ENCODE peak calls at places on chromosomes 6 and 20, in seven cellular contexts. One of them, this sample, is unnamed. For H3K9me3, the result is how much of the 10 kb centered on the place peaks cover.

GRCh38 chr6:170450946-170451761 is 102.0 kb downstream of the PSMB1 start:
- DNase-seq in uterus: no peak
- DNase-seq in tibial artery: no peak
- DNase-seq in A673: no peak
- DNase-seq in cardiac muscle cell: no peak
- DNase-seq in HCT116: no peak
- DNase-seq in heart right ventricle: peak
- DNase-seq in this sample: peak

GRCh38 chr6:39225946-39226437 is 3.3 kb downstream of the KCNK5 start:
- DNase-seq in uterus: no peak
- DNase-seq in tibial artery: no peak
- DNase-seq in A673: no peak
- DNase-seq in cardiac muscle cell: no peak
- DNase-seq in HCT116: no peak
- DNase-seq in heart right ventricle: no peak
- DNase-seq in this sample: no peak

GRCh38 chr6:162913206-162913605 is 185.4 kb downstream of the PACRG start:
- DNase-seq in uterus: no peak
- DNase-seq in tibial artery: no peak
- DNase-seq in A673: no peak
- DNase-seq in cardiac muscle cell: no peak
- DNase-seq in HCT116: no peak
- DNase-seq in heart right ventricle: no peak
- DNase-seq in this sample: no peak

GRCh38 chr20:3786126-3786484 is 435 bp downstream of the CENPB start:
- DNase-seq in uterus: peak
- DNase-seq in tibial artery: peak
- DNase-seq in A673: peak
- DNase-seq in cardiac muscle cell: peak
- DNase-seq in HCT116: no peak
- DNase-seq in heart right ventricle: peak
- DNase-seq in this sample: no peak

GRCh38 chr20:4848041-4848440 is 126.3 kb downstream of the PRND start:
- DNase-seq in uterus: no peak
- DNase-seq in tibial artery: peak
- DNase-seq in A673: no peak
- DNase-seq in cardiac muscle cell: no peak
- DNase-seq in HCT116: no peak
- DNase-seq in heart right ventricle: no peak
- DNase-seq in this sample: no peak

GRCh38 chr20:53529658-53530057 is 64.0 kb downstream of the ZNF217 start:
- DNase-seq in uterus: no peak
- DNase-seq in tibial artery: no peak
- DNase-seq in A673: no peak
- DNase-seq in cardiac muscle cell: no peak
- DNase-seq in HCT116: no peak
- DNase-seq in heart right ventricle: no peak
- DNase-seq in this sample: peak

GRCh38 chr20:58710481-58711265 is 18.1 kb downstream of the NPEPL1 start:
- DNase-seq in uterus: peak
- DNase-seq in tibial artery: peak
- DNase-seq in A673: no peak
- DNase-seq in cardiac muscle cell: no peak
- DNase-seq in HCT116: no peak
- DNase-seq in heart right ventricle: no peak
- DNase-seq in this sample: peak

GRCh38 chr6:41502607-41503434 is 43.4 kb upstream of the FOXP4 start:
- DNase-seq in uterus: peak
- DNase-seq in tibial artery: peak
- DNase-seq in A673: peak
- DNase-seq in cardiac muscle cell: no peak
- DNase-seq in HCT116: no peak
- DNase-seq in heart right ventricle: peak
- DNase-seq in this sample: no peak

GRCh38 chr6:8939615-8940014 is 504.3 kb upstream of the SLC35B3 start:
- DNase-seq in uterus: no peak
- DNase-seq in tibial artery: no peak
- DNase-seq in A673: no peak
- DNase-seq in cardiac muscle cell: no peak
- DNase-seq in HCT116: peak
- DNase-seq in heart right ventricle: no peak
- DNase-seq in this sample: no peak

GRCh38 chr6:11224252-11224965 is 8.1 kb downstream of the NEDD9 start:
- DNase-seq in uterus: no peak
- DNase-seq in tibial artery: no peak
- DNase-seq in A673: no peak
- DNase-seq in cardiac muscle cell: no peak
- DNase-seq in HCT116: no peak
- DNase-seq in heart right ventricle: no peak
- DNase-seq in this sample: no peak

GRCh38 chr6:149330133-149330532 is 12.6 kb downstream of the TAB2 start:
- DNase-seq in uterus: no peak
- DNase-seq in tibial artery: no peak
- DNase-seq in A673: no peak
- DNase-seq in cardiac muscle cell: no peak
- DNase-seq in HCT116: no peak
- DNase-seq in heart right ventricle: no peak
- DNase-seq in this sample: no peak

GRCh38 chr6:135853227-135853626 is 1.7 kb downstream of the PDE7B start:
- DNase-seq in uterus: no peak
- DNase-seq in tibial artery: no peak
- DNase-seq in A673: no peak
- DNase-seq in cardiac muscle cell: no peak
- DNase-seq in HCT116: no peak
- DNase-seq in heart right ventricle: no peak
- DNase-seq in this sample: no peak

GRCh38 chr6:2765896-2766766 is 938 bp downstream of the WRNIP1 start:
- DNase-seq in uterus: no peak
- DNase-seq in tibial artery: peak
- DNase-seq in A673: peak
- DNase-seq in cardiac muscle cell: peak
- DNase-seq in HCT116: no peak
- DNase-seq in heart right ventricle: peak
- DNase-seq in this sample: no peak

GRCh38 chr6:71248306-71248705 is 40.3 kb upstream of the OGFRL1 start:
- DNase-seq in uterus: no peak
- DNase-seq in tibial artery: no peak
- DNase-seq in A673: peak
- DNase-seq in cardiac muscle cell: no peak
- DNase-seq in HCT116: no peak
- DNase-seq in heart right ventricle: peak
- DNase-seq in this sample: no peak

GRCh38 chr6:10586302-10586701 is 65.2 kb downstream of the GCNT2 start:
- DNase-seq in uterus: no peak
- DNase-seq in tibial artery: no peak
- DNase-seq in A673: no peak
- DNase-seq in cardiac muscle cell: peak
- DNase-seq in HCT116: no peak
- DNase-seq in heart right ventricle: no peak
- DNase-seq in this sample: no peak

GRCh38 chr6:135871878-135872277 is 20.4 kb downstream of the PDE7B start:
- DNase-seq in uterus: no peak
- DNase-seq in tibial artery: no peak
- DNase-seq in A673: no peak
- DNase-seq in cardiac muscle cell: no peak
- DNase-seq in HCT116: no peak
- DNase-seq in heart right ventricle: no peak
- DNase-seq in this sample: no peak

GRCh38 chr20:20525214-20525613 is 157.3 kb downstream of the INSM1 start:
- DNase-seq in uterus: no peak
- DNase-seq in tibial artery: no peak
- DNase-seq in A673: no peak
- DNase-seq in cardiac muscle cell: no peak
- DNase-seq in HCT116: no peak
- DNase-seq in heart right ventricle: no peak
- DNase-seq in this sample: no peak

GRCh38 chr6:142984386-142984785 is 39.4 kb upstream of the HIVEP2 start:
- DNase-seq in uterus: no peak
- DNase-seq in tibial artery: no peak
- DNase-seq in A673: no peak
- DNase-seq in cardiac muscle cell: no peak
- DNase-seq in HCT116: no peak
- DNase-seq in heart right ventricle: no peak
- DNase-seq in this sample: no peak

DNA sequence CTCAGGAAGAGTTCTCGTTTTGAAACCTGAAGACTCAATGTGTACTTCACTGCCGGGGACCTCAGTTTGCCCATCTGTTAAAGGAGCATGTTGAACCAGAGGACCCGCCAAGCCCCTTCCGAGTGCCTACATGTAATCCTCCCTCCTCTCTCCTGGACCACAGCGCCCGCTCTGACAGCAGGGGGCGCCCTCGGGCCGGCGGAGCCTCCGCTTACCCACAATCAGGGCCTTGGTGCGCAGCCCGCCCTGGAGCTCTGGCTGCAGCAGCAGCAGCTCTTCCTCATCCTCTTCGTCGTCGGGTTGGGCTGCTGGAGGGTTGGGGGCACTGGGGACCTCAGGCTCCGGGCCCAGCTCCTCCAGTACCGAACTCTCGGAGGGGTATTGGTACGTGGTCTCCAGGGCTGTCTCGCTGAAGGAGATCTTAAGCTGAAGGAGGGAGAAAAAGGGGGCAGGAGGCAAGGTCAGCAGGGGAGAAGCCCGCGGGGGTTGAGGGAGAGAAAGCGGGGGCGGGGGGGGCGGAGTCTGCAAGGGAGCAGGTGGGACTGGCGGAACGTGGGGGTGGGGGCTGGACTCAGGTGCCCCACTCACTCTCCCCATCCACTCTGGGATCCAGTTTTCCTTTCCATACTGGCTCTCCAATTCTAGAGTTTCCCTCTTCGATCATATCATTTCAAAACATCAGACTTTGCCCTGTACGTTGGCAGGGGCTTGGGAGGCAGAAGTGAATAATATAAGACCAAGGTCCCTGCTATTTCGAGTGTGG is 6.3 kb upstream of the DHX16 start:
- DNase-seq in uterus: peak
- DNase-seq in tibial artery: peak
- DNase-seq in A673: peak
- DNase-seq in cardiac muscle cell: peak
- DNase-seq in HCT116: no peak
- DNase-seq in heart right ventricle: peak
- DNase-seq in this sample: no peak
- H3K4me3 ChIP-seq in uterus: peak
- H3K4me3 ChIP-seq in tibial artery: peak
- H3K4me3 ChIP-seq in A673: no peak
- H3K4me3 ChIP-seq in cardiac muscle cell: no peak
- H3K4me3 ChIP-seq in HCT116: no peak
- H3K4me3 ChIP-seq in heart right ventricle: peak
- H3K4me3 ChIP-seq in this sample: no peak

GRCh38 chr6:80436663-80437062 is 330.2 kb downstream of the BCKDHB start:
- DNase-seq in uterus: no peak
- DNase-seq in tibial artery: no peak
- DNase-seq in A673: no peak
- DNase-seq in cardiac muscle cell: no peak
- DNase-seq in HCT116: no peak
- DNase-seq in heart right ventricle: no peak
- DNase-seq in this sample: no peak

GRCh38 chr6:80439721-80440488 is 333.4 kb downstream of the BCKDHB start:
- DNase-seq in uterus: no peak
- DNase-seq in tibial artery: no peak
- DNase-seq in A673: no peak
- DNase-seq in cardiac muscle cell: no peak
- DNase-seq in HCT116: no peak
- DNase-seq in heart right ventricle: no peak
- DNase-seq in this sample: no peak

GRCh38 chr6:80437186-80437585 is 330.7 kb downstream of the BCKDHB start:
- DNase-seq in uterus: no peak
- DNase-seq in tibial artery: no peak
- DNase-seq in A673: no peak
- DNase-seq in cardiac muscle cell: no peak
- DNase-seq in HCT116: no peak
- DNase-seq in heart right ventricle: no peak
- DNase-seq in this sample: no peak

GRCh38 chr6:80440496-80441160 is 334.2 kb downstream of the BCKDHB start:
- DNase-seq in uterus: no peak
- DNase-seq in tibial artery: no peak
- DNase-seq in A673: no peak
- DNase-seq in cardiac muscle cell: no peak
- DNase-seq in HCT116: no peak
- DNase-seq in heart right ventricle: no peak
- DNase-seq in this sample: no peak

DNA sequence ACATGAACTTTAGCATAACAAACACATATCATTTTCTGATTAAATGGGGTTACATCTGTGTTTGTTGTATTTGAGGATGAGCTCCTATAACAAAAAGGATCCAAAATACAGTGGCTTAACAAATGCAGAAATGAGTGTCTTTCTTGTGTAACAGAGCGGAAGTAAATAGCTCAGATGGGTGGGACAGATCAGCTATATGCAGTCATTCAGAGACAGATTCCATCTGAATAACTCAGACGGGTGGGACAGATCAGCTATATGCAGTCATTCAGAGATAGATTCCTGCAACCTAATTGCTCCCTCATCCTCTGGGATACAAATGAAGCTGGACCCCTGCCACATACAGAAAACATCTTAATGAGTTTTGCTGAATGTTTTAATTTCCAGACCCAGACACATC is 332.3 kb downstream of the BCKDHB start:
- DNase-seq in uterus: no peak
- DNase-seq in tibial artery: no peak
- DNase-seq in A673: peak
- DNase-seq in cardiac muscle cell: no peak
- DNase-seq in HCT116: peak
- DNase-seq in heart right ventricle: no peak
- DNase-seq in this sample: no peak
- H3K9me3 ChIP-seq in uterus: under half
- H3K9me3 ChIP-seq in tibial artery: under half
- H3K9me3 ChIP-seq in A673: under half
- H3K9me3 ChIP-seq in cardiac muscle cell: under half
- H3K9me3 ChIP-seq in HCT116: under half
- H3K9me3 ChIP-seq in heart right ventricle: under half
- H3K9me3 ChIP-seq in this sample: under half

DNA sequence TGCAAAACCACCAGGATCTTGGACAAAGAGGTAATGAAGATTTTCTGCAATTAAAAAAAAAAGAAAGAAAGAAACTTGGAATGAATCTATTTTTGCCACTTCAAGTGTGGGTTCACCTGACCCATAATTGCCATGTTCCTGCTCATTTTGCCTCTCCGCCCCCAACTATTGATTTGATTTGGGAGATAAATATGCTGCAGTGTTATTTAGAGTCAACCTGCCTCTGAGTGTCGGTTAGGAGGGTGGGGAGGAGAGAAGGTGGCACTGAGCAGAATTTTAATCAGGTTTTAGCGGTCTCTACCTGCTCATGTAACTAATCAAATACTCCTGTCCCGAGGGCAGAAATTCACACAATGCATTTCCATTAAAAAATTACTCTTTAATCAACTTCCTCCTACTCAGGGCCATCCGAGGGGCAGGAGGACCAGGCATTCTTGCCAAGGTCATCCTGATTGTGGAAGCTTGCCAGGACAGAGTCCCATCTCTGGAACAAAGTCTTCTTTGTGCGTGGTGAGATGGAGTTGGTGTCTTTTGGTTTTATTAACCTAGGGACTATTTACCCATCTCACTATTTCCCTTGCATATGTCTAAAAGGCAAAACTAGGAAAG is 300.1 kb downstream of the CDH26 start:
- DNase-seq in uterus: no peak
- DNase-seq in tibial artery: no peak
- DNase-seq in A673: no peak
- DNase-seq in cardiac muscle cell: no peak
- DNase-seq in HCT116: no peak
- DNase-seq in heart right ventricle: no peak
- DNase-seq in this sample: no peak
- TF ChIP-seq CTCF in uterus: no peak
- TF ChIP-seq CTCF in tibial artery: no peak
- TF ChIP-seq CTCF in A673: no peak
- TF ChIP-seq CTCF in cardiac muscle cell: no peak
- TF ChIP-seq CTCF in HCT116: no peak
- TF ChIP-seq CTCF in heart right ventricle: no peak
- TF ChIP-seq CTCF in this sample: no peak

GRCh38 chr6:169162968-169163903 is 90.4 kb downstream of the THBS2 start:
- DNase-seq in uterus: no peak
- DNase-seq in tibial artery: peak
- DNase-seq in A673: no peak
- DNase-seq in cardiac muscle cell: no peak
- DNase-seq in HCT116: peak
- DNase-seq in heart right ventricle: peak
- DNase-seq in this sample: peak
- H3K4me3 ChIP-seq in uterus: no peak
- H3K4me3 ChIP-seq in tibial artery: peak
- H3K4me3 ChIP-seq in A673: no peak
- H3K4me3 ChIP-seq in cardiac muscle cell: no peak
- H3K4me3 ChIP-seq in HCT116: peak
- H3K4me3 ChIP-seq in heart right ventricle: no peak
- H3K4me3 ChIP-seq in this sample: no peak